ENCODE peak calls at places on chromosomes 7 and 10, in nine cellular contexts. One of them, this sample, is unnamed.

GRCh38 chr10:7075851-7076250 is 335.0 kb downstream of the SFMBT2 start:
- DNase-seq in stimulated activated naive CD8-positive, alpha-beta T cell treated with anti-CD3 and anti-CD28 coated beads, Interleukin-15, Interleukin-2, amounts not matched to agents 100 U/mL and 50 U/mL, for 24 hours: no peak
- DNase-seq in LoVo: no peak
- DNase-seq in AG10803: no peak
- DNase-seq in adrenal gland: no peak
- DNase-seq in central memory CD4-positive, alpha-beta T cell: no peak
- DNase-seq in ACHN: no peak
- DNase-seq in COR-L47: no peak
- DNase-seq in stimulated activated CD4-positive, alpha-beta T cell treated with anti-CD3 and anti-CD28 coated beads, Interleukin-15, amount 100 ng/mL, for 24 hours: no peak
- DNase-seq in this sample: no peak

GRCh38 chr10:117496616-117497028 is 45.9 kb upstream of the EMX2 start:
- DNase-seq in stimulated activated CD4-positive, alpha-beta T cell treated with anti-CD3 and anti-CD28 coated beads, Interleukin-15, amount 100 ng/mL, for 24 hours: peak; percentile 77
- DNase-seq in stimulated activated naive CD8-positive, alpha-beta T cell treated with anti-CD3 and anti-CD28 coated beads, Interleukin-15, Interleukin-2, amounts not matched to agents 100 U/mL and 50 U/mL, for 24 hours: peak; percentile 73
- DNase-seq in central memory CD4-positive, alpha-beta T cell: peak; percentile 41
- DNase-seq in COR-L47: peak; percentile 55
- DNase-seq in LoVo: peak; percentile 69
- DNase-seq in adrenal gland: peak; percentile 92
- DNase-seq in ACHN: peak; percentile 75
- DNase-seq in AG10803: peak; percentile 87
- DNase-seq in this sample: peak; percentile 87

GRCh38 chr7:15214981-15215380 is 312.4 kb upstream of the DGKB start:
- DNase-seq in adrenal gland: no peak
- DNase-seq in stimulated activated CD4-positive, alpha-beta T cell treated with anti-CD3 and anti-CD28 coated beads, Interleukin-15, amount 100 ng/mL, for 24 hours: no peak
- DNase-seq in COR-L47: no peak
- DNase-seq in LoVo: no peak
- DNase-seq in ACHN: no peak
- DNase-seq in central memory CD4-positive, alpha-beta T cell: no peak
- DNase-seq in AG10803: peak; percentile 52
- DNase-seq in stimulated activated naive CD8-positive, alpha-beta T cell treated with anti-CD3 and anti-CD28 coated beads, Interleukin-15, Interleukin-2, amounts not matched to agents 100 U/mL and 50 U/mL, for 24 hours: no peak
- DNase-seq in this sample: no peak

GRCh38 chr7:11228515-11228914 is 254.8 kb downstream of the PHF14 start:
- DNase-seq in AG10803: peak; percentile 40
- DNase-seq in COR-L47: peak; percentile 10
- DNase-seq in central memory CD4-positive, alpha-beta T cell: no peak
- DNase-seq in stimulated activated naive CD8-positive, alpha-beta T cell treated with anti-CD3 and anti-CD28 coated beads, Interleukin-15, Interleukin-2, amounts not matched to agents 100 U/mL and 50 U/mL, for 24 hours: no peak
- DNase-seq in LoVo: no peak
- DNase-seq in adrenal gland: peak; percentile 94
- DNase-seq in ACHN: no peak
- DNase-seq in stimulated activated CD4-positive, alpha-beta T cell treated with anti-CD3 and anti-CD28 coated beads, Interleukin-15, amount 100 ng/mL, for 24 hours: no peak
- DNase-seq in this sample: no peak

GRCh38 chr7:55214707-55215106 is 150.4 kb upstream of the LANCL2 start:
- DNase-seq in central memory CD4-positive, alpha-beta T cell: no peak
- DNase-seq in AG10803: peak; percentile 27
- DNase-seq in adrenal gland: peak; percentile 72
- DNase-seq in stimulated activated CD4-positive, alpha-beta T cell treated with anti-CD3 and anti-CD28 coated beads, Interleukin-15, amount 100 ng/mL, for 24 hours: no peak
- DNase-seq in LoVo: no peak
- DNase-seq in COR-L47: no peak
- DNase-seq in ACHN: peak; percentile 21
- DNase-seq in stimulated activated naive CD8-positive, alpha-beta T cell treated with anti-CD3 and anti-CD28 coated beads, Interleukin-15, Interleukin-2, amounts not matched to agents 100 U/mL and 50 U/mL, for 24 hours: no peak
- DNase-seq in this sample: peak; percentile 54

GRCh38 chr10:536371-536925 is 153.0 kb downstream of the DIP2C start:
- DNase-seq in AG10803: peak; percentile 33
- DNase-seq in LoVo: no peak
- DNase-seq in ACHN: no peak
- DNase-seq in central memory CD4-positive, alpha-beta T cell: no peak
- DNase-seq in stimulated activated CD4-positive, alpha-beta T cell treated with anti-CD3 and anti-CD28 coated beads, Interleukin-15, amount 100 ng/mL, for 24 hours: no peak
- DNase-seq in stimulated activated naive CD8-positive, alpha-beta T cell treated with anti-CD3 and anti-CD28 coated beads, Interleukin-15, Interleukin-2, amounts not matched to agents 100 U/mL and 50 U/mL, for 24 hours: no peak
- DNase-seq in adrenal gland: no peak
- DNase-seq in COR-L47: no peak
- DNase-seq in this sample: no peak

GRCh38 chr7:101995121-101995520 is 177.7 kb downstream of the CUX1 start:
- DNase-seq in LoVo: no peak
- DNase-seq in adrenal gland: no peak
- DNase-seq in stimulated activated naive CD8-positive, alpha-beta T cell treated with anti-CD3 and anti-CD28 coated beads, Interleukin-15, Interleukin-2, amounts not matched to agents 100 U/mL and 50 U/mL, for 24 hours: no peak
- DNase-seq in AG10803: no peak
- DNase-seq in ACHN: no peak
- DNase-seq in stimulated activated CD4-positive, alpha-beta T cell treated with anti-CD3 and anti-CD28 coated beads, Interleukin-15, amount 100 ng/mL, for 24 hours: no peak
- DNase-seq in central memory CD4-positive, alpha-beta T cell: no peak
- DNase-seq in COR-L47: no peak
- DNase-seq in this sample: no peak

GRCh38 chr10:1416456-1417037 is 320.8 kb downstream of the ADARB2 start:
- DNase-seq in AG10803: no peak
- DNase-seq in stimulated activated CD4-positive, alpha-beta T cell treated with anti-CD3 and anti-CD28 coated beads, Interleukin-15, amount 100 ng/mL, for 24 hours: no peak
- DNase-seq in LoVo: no peak
- DNase-seq in stimulated activated naive CD8-positive, alpha-beta T cell treated with anti-CD3 and anti-CD28 coated beads, Interleukin-15, Interleukin-2, amounts not matched to agents 100 U/mL and 50 U/mL, for 24 hours: no peak
- DNase-seq in central memory CD4-positive, alpha-beta T cell: no peak
- DNase-seq in adrenal gland: no peak
- DNase-seq in COR-L47: no peak
- DNase-seq in ACHN: no peak
- DNase-seq in this sample: no peak

GRCh38 chr7:155769701-155770100 is 42.6 kb downstream of the SHH start:
- DNase-seq in stimulated activated CD4-positive, alpha-beta T cell treated with anti-CD3 and anti-CD28 coated beads, Interleukin-15, amount 100 ng/mL, for 24 hours: no peak
- DNase-seq in ACHN: no peak
- DNase-seq in LoVo: no peak
- DNase-seq in COR-L47: no peak
- DNase-seq in adrenal gland: no peak
- DNase-seq in central memory CD4-positive, alpha-beta T cell: no peak
- DNase-seq in AG10803: peak; percentile 96
- DNase-seq in stimulated activated naive CD8-positive, alpha-beta T cell treated with anti-CD3 and anti-CD28 coated beads, Interleukin-15, Interleukin-2, amounts not matched to agents 100 U/mL and 50 U/mL, for 24 hours: no peak
- DNase-seq in this sample: no peak

GRCh38 chr7:83301416-83301815 is 138.7 kb upstream of the PCLO start:
- DNase-seq in stimulated activated naive CD8-positive, alpha-beta T cell treated with anti-CD3 and anti-CD28 coated beads, Interleukin-15, Interleukin-2, amounts not matched to agents 100 U/mL and 50 U/mL, for 24 hours: no peak
- DNase-seq in LoVo: no peak
- DNase-seq in adrenal gland: no peak
- DNase-seq in central memory CD4-positive, alpha-beta T cell: no peak
- DNase-seq in ACHN: no peak
- DNase-seq in AG10803: no peak
- DNase-seq in COR-L47: no peak
- DNase-seq in stimulated activated CD4-positive, alpha-beta T cell treated with anti-CD3 and anti-CD28 coated beads, Interleukin-15, amount 100 ng/mL, for 24 hours: no peak
- DNase-seq in this sample: no peak

GRCh38 chr7:47480576-47481538 is 101.1 kb downstream of the TNS3 start:
- DNase-seq in central memory CD4-positive, alpha-beta T cell: no peak
- DNase-seq in stimulated activated naive CD8-positive, alpha-beta T cell treated with anti-CD3 and anti-CD28 coated beads, Interleukin-15, Interleukin-2, amounts not matched to agents 100 U/mL and 50 U/mL, for 24 hours: peak; percentile 34
- DNase-seq in adrenal gland: no peak
- DNase-seq in AG10803: no peak
- DNase-seq in stimulated activated CD4-positive, alpha-beta T cell treated with anti-CD3 and anti-CD28 coated beads, Interleukin-15, amount 100 ng/mL, for 24 hours: no peak
- DNase-seq in LoVo: no peak
- DNase-seq in ACHN: no peak
- DNase-seq in COR-L47: no peak
- DNase-seq in this sample: no peak

This sample was measured in AG08396.